ENCODE peak calls at places on chromosomes 3 and 15, in five cellular contexts. One of them, this sample, is unnamed.

GRCh38 chr15:70315431-70315830 is 217.7 kb upstream of the TLE3 start:
- DNase-seq in kidney epithelial cell: no peak
- DNase-seq in aorta: no peak
- DNase-seq in fibroblast of pulmonary artery: no peak
- DNase-seq in EH: no peak
- DNase-seq in this sample: no peak

GRCh38 chr3:67090472-67090871 is 92.4 kb downstream of the KBTBD8 start:
- DNase-seq in kidney epithelial cell: peak
- DNase-seq in aorta: no peak
- DNase-seq in fibroblast of pulmonary artery: peak
- DNase-seq in EH: peak
- DNase-seq in this sample: no peak

GRCh38 chr3:57281710-57282109 is 10.8 kb downstream of the ASB14 start:
- DNase-seq in kidney epithelial cell: no peak
- DNase-seq in aorta: no peak
- DNase-seq in fibroblast of pulmonary artery: peak
- DNase-seq in EH: peak
- DNase-seq in this sample: no peak

GRCh38 chr15:78640840-78641733 is at the start of gene CHRNB4:
- DNase-seq in kidney epithelial cell: peak
- DNase-seq in aorta: no peak
- DNase-seq in fibroblast of pulmonary artery: peak
- DNase-seq in EH: peak
- DNase-seq in this sample: no peak

GRCh38 chr3:49173116-49173791 is 1.9 kb downstream of the KLHDC8B start:
- DNase-seq in kidney epithelial cell: no peak
- DNase-seq in aorta: peak
- DNase-seq in fibroblast of pulmonary artery: peak
- DNase-seq in EH: peak
- DNase-seq in this sample: peak

GRCh38 chr3:186361612-186362408 is at the start of gene DGKG:
- DNase-seq in kidney epithelial cell: no peak
- DNase-seq in aorta: peak
- DNase-seq in fibroblast of pulmonary artery: no peak
- DNase-seq in EH: no peak
- DNase-seq in this sample: no peak

GRCh38 chr3:37892917-37893595 is 31.4 kb downstream of the CTDSPL start:
- DNase-seq in kidney epithelial cell: peak
- DNase-seq in aorta: peak
- DNase-seq in fibroblast of pulmonary artery: peak
- DNase-seq in EH: peak
- DNase-seq in this sample: no peak

GRCh38 chr3:123090700-123091585 is 24.1 kb downstream of the PDIA5 start:
- DNase-seq in kidney epithelial cell: no peak
- DNase-seq in aorta: no peak
- DNase-seq in fibroblast of pulmonary artery: no peak
- DNase-seq in EH: no peak
- DNase-seq in this sample: no peak

GRCh38 chr3:127445581-127446368 is 144.8 kb downstream of the TPRA1 start:
- DNase-seq in kidney epithelial cell: no peak
- DNase-seq in aorta: no peak
- DNase-seq in fibroblast of pulmonary artery: no peak
- DNase-seq in EH: no peak
- DNase-seq in this sample: no peak

GRCh38 chr3:169264711-169265110 is 398.8 kb downstream of the MECOM start:
- DNase-seq in kidney epithelial cell: no peak
- DNase-seq in aorta: no peak
- DNase-seq in fibroblast of pulmonary artery: peak
- DNase-seq in EH: peak
- DNase-seq in this sample: no peak

GRCh38 chr3:156599475-156599874 is 44.6 kb upstream of the SSR3 start:
- DNase-seq in kidney epithelial cell: no peak
- DNase-seq in aorta: no peak
- DNase-seq in fibroblast of pulmonary artery: no peak
- DNase-seq in EH: no peak
- DNase-seq in this sample: no peak

GRCh38 chr3:184611606-184612304 is 50.2 kb downstream of the EPHB3 start:
- DNase-seq in kidney epithelial cell: no peak
- DNase-seq in aorta: no peak
- DNase-seq in fibroblast of pulmonary artery: no peak
- DNase-seq in EH: peak
- DNase-seq in this sample: no peak

GRCh38 chr15:42060797-42061196 is 33.6 kb downstream of the PLA2G4D start:
- DNase-seq in kidney epithelial cell: no peak
- DNase-seq in aorta: no peak
- DNase-seq in fibroblast of pulmonary artery: no peak
- DNase-seq in EH: no peak
- DNase-seq in this sample: no peak

GRCh38 chr3:169215953-169216352 is 447.6 kb downstream of the MECOM start:
- DNase-seq in kidney epithelial cell: no peak
- DNase-seq in aorta: no peak
- DNase-seq in fibroblast of pulmonary artery: peak
- DNase-seq in EH: no peak
- DNase-seq in this sample: no peak

GRCh38 chr3:129559565-129560079 is 16.6 kb downstream of the H1-8 start:
- DNase-seq in kidney epithelial cell: no peak
- DNase-seq in aorta: no peak
- DNase-seq in fibroblast of pulmonary artery: no peak
- DNase-seq in EH: no peak
- DNase-seq in this sample: no peak

GRCh38 chr3:47243748-47244147 is 38.9 kb downstream of the KIF9 start:
- DNase-seq in kidney epithelial cell: no peak
- DNase-seq in aorta: no peak
- DNase-seq in fibroblast of pulmonary artery: no peak
- DNase-seq in EH: no peak
- DNase-seq in this sample: no peak

GRCh38 chr3:44104043-44104442 is 137.6 kb upstream of the TOPAZ1 start:
- DNase-seq in kidney epithelial cell: no peak
- DNase-seq in aorta: no peak
- DNase-seq in fibroblast of pulmonary artery: no peak
- DNase-seq in EH: no peak
- DNase-seq in this sample: no peak

GRCh38 chr3:42024578-42025387 is 62.9 kb upstream of the ULK4 start:
- DNase-seq in kidney epithelial cell: no peak
- DNase-seq in aorta: no peak
- DNase-seq in fibroblast of pulmonary artery: peak
- DNase-seq in EH: peak
- DNase-seq in this sample: no peak

GRCh38 chr3:44825264-44825925 is 36.3 kb upstream of the TMEM42 start:
- DNase-seq in kidney epithelial cell: peak
- DNase-seq in aorta: no peak
- DNase-seq in fibroblast of pulmonary artery: peak
- DNase-seq in EH: peak
- DNase-seq in this sample: no peak

GRCh38 chr3:111859974-111860859 is 1.2 kb downstream of the PHLDB2 start:
- DNase-seq in kidney epithelial cell: no peak
- DNase-seq in aorta: peak
- DNase-seq in fibroblast of pulmonary artery: peak
- DNase-seq in EH: peak
- DNase-seq in this sample: no peak

GRCh38 chr15:78049691-78050440 is 27.6 kb downstream of the TBC1D2B start:
- DNase-seq in kidney epithelial cell: no peak
- DNase-seq in aorta: no peak
- DNase-seq in fibroblast of pulmonary artery: peak
- DNase-seq in EH: peak
- DNase-seq in this sample: peak

GRCh38 chr3:37989821-37990480 is 635 bp upstream of the VILL start:
- DNase-seq in kidney epithelial cell: no peak
- DNase-seq in aorta: no peak
- DNase-seq in fibroblast of pulmonary artery: no peak
- DNase-seq in EH: no peak
- DNase-seq in this sample: no peak

GRCh38 chr3:146517684-146518435 is 26.5 kb downstream of the PLSCR1 start:
- DNase-seq in kidney epithelial cell: no peak
- DNase-seq in aorta: no peak
- DNase-seq in fibroblast of pulmonary artery: no peak
- DNase-seq in EH: no peak
- DNase-seq in this sample: no peak

GRCh38 chr3:42159706-42160472 is 68.7 kb downstream of the TRAK1 start:
- DNase-seq in kidney epithelial cell: no peak
- DNase-seq in aorta: no peak
- DNase-seq in fibroblast of pulmonary artery: no peak
- DNase-seq in EH: peak
- DNase-seq in this sample: no peak

GRCh38 chr3:172098698-172099494 is 59.5 kb downstream of the FNDC3B start:
- DNase-seq in kidney epithelial cell: no peak
- DNase-seq in aorta: no peak
- DNase-seq in fibroblast of pulmonary artery: no peak
- DNase-seq in EH: no peak
- DNase-seq in this sample: no peak

GRCh38 chr3:189512039-189512438 is 119.2 kb upstream of the TP63 start:
- DNase-seq in kidney epithelial cell: no peak
- DNase-seq in aorta: no peak
- DNase-seq in fibroblast of pulmonary artery: no peak
- DNase-seq in EH: no peak
- DNase-seq in this sample: no peak

GRCh38 chr15:52745326-52746161 is 44.6 kb downstream of the ONECUT1 start:
- DNase-seq in kidney epithelial cell: no peak
- DNase-seq in aorta: no peak
- DNase-seq in fibroblast of pulmonary artery: no peak
- DNase-seq in EH: no peak
- DNase-seq in this sample: no peak

GRCh38 chr15:33448961-33449611 is 138.3 kb downstream of the RYR3 start:
- DNase-seq in kidney epithelial cell: peak
- DNase-seq in aorta: no peak
- DNase-seq in fibroblast of pulmonary artery: no peak
- DNase-seq in EH: no peak
- DNase-seq in this sample: no peak

This sample was measured in nucleus accumbens.